ENCODE peak calls at places on chromosomes 11 and 22, in four cellular contexts. J is K562, U is GM12878, X is HepG2. B is an unnamed sample.

GRCh38 chr11:127859941-127860354 is 727.4 kb downstream of the ETS1 start:
- DNase-seq in X (no peak), J (no peak), U (no peak), B (no peak)

GRCh38 chr22:44884968-44885805 is 124.6 kb downstream of the PHF21B start:
- DNase-seq in J (no peak), X (peak), U (no peak), B (no peak)

GRCh38 chr11:112650568-112650967 is 310.7 kb upstream of the NCAM1 start:
- DNase-seq in U (no peak), X (no peak), J (no peak), B (no peak)

GRCh38 chr11:75350743-75351540 is 519 bp downstream of the ARRB1 start:
- DNase-seq in U (no peak), X (no peak), J (peak), B (peak)

GRCh38 chr11:62169935-62170334 is 20.1 kb upstream of the SCGB1D1 start:
- DNase-seq in X (no peak), J (no peak), U (no peak), B (no peak)

GRCh38 chr22:17698948-17699347 is 60.4 kb downstream of the BCL2L13 start:
- DNase-seq in U (no peak), X (no peak), J (no peak), B (no peak)

GRCh38 chr11:102761646-102762238 is 18.7 kb downstream of the MMP10 start:
- DNase-seq in X (no peak), J (no peak), U (no peak), B (no peak)

GRCh38 chr11:109970516-109971183 is 122.5 kb upstream of the ZC3H12C start:
- DNase-seq in X (no peak), J (no peak), U (peak), B (no peak)

GRCh38 chr22:49334976-49335375 is 492.7 kb downstream of the BRD1 start:
- DNase-seq in X (no peak), J (no peak), U (no peak), B (peak)

GRCh38 chr11:2788751-2789140 is 89.0 kb upstream of the KCNQ1OT1 start:
- DNase-seq in J (no peak), U (no peak), X (no peak), B (peak)

GRCh38 chr11:3838504-3838903 is 2.3 kb downstream of the RHOG start:
- DNase-seq in J (no peak), U (no peak), X (no peak), B (no peak)

GRCh38 chr22:29146101-29146560 is 59.6 kb upstream of the EMID1 start:
- DNase-seq in U (no peak), X (no peak), J (no peak), B (no peak)

GRCh38 chr11:66970808-66971442 is 4.2 kb upstream of the C11orf86 start:
- DNase-seq in X (peak), J (no peak), U (no peak), B (no peak)

GRCh38 chr11:74255741-74256369 is 55.6 kb downstream of the P4HA3 start:
- DNase-seq in X (peak), J (peak), U (no peak), B (peak)

GRCh38 chr11:117703209-117703608 is 93.8 kb downstream of the DSCAML1 start:
- DNase-seq in J (no peak), X (peak), U (no peak), B (no peak)

GRCh38 chr11:77669848-77670511 is 32.4 kb upstream of the CLNS1A start:
- DNase-seq in U (no peak), J (no peak), X (peak), B (no peak)

GRCh38 chr11:130070829-130071205 is 1.1 kb downstream of the APLP2 start:
- DNase-seq in X (no peak), U (no peak), J (no peak), B (no peak)

GRCh38 chr11:72058416-72059034 is 21.8 kb downstream of the NUMA1 start:
- DNase-seq in U (no peak), J (no peak), X (no peak), B (no peak)

DNA sequence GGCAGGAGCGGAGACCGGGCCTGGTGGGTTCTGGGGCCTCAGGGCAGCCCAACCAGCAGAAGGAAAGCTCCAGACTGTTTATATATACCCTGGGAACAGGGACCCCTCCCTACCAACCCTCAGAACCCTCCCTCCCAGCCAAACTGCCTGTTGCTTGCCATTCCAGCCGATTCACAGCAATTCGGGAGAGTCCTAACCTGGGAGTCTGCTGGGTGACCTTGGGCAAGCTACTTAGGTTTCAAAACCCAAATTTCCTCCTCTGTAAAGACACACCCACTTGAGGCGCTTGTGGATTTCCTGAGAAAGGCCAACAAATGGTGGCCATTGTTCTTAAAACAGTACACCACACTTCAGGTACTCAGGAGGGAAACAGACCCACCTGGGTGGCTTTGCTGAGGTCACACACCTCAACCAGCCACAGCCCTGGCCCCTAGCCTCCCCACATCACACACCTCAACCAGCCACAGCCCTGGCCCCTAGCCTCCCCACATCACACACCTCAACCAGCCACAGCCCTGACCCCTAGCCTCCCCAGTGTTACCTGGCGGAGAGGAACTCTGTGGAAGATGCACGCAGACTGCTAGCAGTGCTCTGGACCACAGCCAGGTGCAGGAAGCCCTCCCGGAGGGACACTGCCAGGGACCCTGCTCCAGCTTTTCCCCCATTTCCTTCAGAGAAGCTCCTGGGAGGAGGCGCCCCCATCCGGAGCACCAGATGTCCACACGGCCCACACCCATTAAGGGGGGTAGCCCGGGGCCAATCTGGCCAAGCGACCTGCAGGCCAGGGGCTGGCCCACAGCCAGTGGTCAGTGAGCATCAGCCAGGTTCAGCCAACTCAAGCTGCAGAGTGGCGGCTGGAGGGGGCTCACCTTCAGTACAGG is 6.2 kb downstream of the SHISA8 start:
- DNase-seq in X (no peak), J (no peak), U (no peak), B (no peak)
- TF ChIP-seq HDAC6 in X (no peak), J (no peak), U (no peak), B (no peak)

GRCh38 chr11:55942785-55943392 is 6.7 kb upstream of the OR5I1 start:
- DNase-seq in U (no peak), X (peak), J (peak), B (no peak)
- TF ChIP-seq HDAC6 in U (no peak), X (no peak), J (no peak), B (no peak)

DNA sequence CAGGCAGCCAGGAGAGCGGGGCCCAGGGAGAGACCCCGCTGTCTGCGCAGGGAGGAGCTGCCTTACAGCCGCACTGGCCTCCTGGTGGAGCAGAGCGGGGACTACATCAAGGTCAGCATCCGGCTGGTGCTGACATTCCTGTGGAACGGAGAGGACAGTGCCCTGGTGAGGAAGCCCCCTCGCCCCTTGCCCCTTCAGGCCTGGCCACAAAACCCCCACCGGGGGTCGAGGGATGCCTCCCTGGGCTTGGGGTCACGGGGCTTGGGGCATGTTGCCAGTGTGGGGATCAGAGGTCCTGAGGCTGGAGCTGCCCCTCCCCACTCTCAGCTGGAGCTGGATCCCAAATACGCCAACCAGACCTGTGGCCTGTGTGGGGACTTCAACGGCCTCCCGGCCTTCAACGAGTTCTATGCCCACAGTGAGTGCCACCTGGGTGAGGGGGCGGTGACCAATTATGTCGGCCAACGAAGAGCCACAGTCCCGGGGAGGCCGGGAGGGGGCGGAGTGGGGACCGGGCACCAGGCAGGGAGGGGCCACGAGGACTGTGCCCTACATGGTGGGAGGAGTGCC is 4.2 kb downstream of the MUC5B start:
- DNase-seq in X (no peak), J (peak), U (no peak), B (no peak)
- TF ChIP-seq HDAC6 in X (no peak), J (no peak), U (no peak), B (no peak)

DNA sequence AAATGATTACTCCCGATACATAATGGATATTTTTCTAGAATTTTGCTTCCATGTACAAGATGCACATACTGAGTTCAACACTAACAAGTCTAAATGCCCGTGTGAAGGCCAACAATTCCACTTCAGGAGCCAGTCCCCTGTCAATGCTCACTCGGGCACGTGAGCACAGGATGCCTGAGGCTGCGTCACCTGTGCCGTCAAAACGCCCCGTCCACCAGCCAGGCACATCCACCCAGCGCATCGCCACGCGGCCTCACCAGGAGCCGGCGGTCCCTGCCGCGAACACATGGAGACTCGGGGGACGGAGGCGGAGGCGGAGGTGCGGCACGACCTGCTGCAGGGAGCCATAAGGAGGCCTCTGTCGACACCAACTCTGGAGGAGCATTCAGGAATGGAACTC is 9.8 kb downstream of the TOLLIP start:
- DNase-seq in J (no peak), X (no peak), U (no peak), B (no peak)
- TF ChIP-seq HDAC6 in J (no peak), X (no peak), U (no peak), B (no peak)

GRCh38 chr11:44634401-44635281 is 69.2 kb downstream of the CD82 start:
- DNase-seq in J (peak), U (no peak), X (no peak), B (peak)

GRCh38 chr11:44632466-44633123 is 67.1 kb downstream of the CD82 start:
- DNase-seq in J (peak), X (peak), U (no peak), B (no peak)

GRCh38 chr11:44630511-44631210 is 65.2 kb downstream of the CD82 start:
- DNase-seq in U (no peak), X (no peak), J (no peak), B (no peak)

GRCh38 chr11:44631831-44632230 is 66.4 kb downstream of the CD82 start:
- DNase-seq in X (no peak), U (no peak), J (no peak), B (no peak)

GRCh38 chr11:44633641-44634040 is 68.2 kb downstream of the CD82 start:
- DNase-seq in J (no peak), U (no peak), X (no peak), B (no peak)
- TF ChIP-seq HDAC6 in J (no peak), U (no peak), X (no peak), B (no peak)

GRCh38 chr22:47018010-47018910 is 255.8 kb downstream of the TBC1D22A start:
- DNase-seq in J (no peak), U (no peak), X (no peak), B (no peak)
- TF ChIP-seq HDAC6 in J (no peak), U (no peak), X (no peak), B (no peak)

GRCh38 chr22:30305519-30305905 is 16.2 kb upstream of the CASTOR1 start:
- DNase-seq in U (peak), X (no peak), J (no peak), B (no peak)
- TF ChIP-seq HDAC6 in U (no peak), X (no peak), J (no peak), B (no peak)

GRCh38 chr11:69287968-69288882 is 5.7 kb upstream of the MYEOV start:
- DNase-seq in J (peak), X (peak), U (no peak), B (no peak)
- TF ChIP-seq HDAC6 in J (no peak), X (no peak), U (no peak), B (no peak)

DNA sequence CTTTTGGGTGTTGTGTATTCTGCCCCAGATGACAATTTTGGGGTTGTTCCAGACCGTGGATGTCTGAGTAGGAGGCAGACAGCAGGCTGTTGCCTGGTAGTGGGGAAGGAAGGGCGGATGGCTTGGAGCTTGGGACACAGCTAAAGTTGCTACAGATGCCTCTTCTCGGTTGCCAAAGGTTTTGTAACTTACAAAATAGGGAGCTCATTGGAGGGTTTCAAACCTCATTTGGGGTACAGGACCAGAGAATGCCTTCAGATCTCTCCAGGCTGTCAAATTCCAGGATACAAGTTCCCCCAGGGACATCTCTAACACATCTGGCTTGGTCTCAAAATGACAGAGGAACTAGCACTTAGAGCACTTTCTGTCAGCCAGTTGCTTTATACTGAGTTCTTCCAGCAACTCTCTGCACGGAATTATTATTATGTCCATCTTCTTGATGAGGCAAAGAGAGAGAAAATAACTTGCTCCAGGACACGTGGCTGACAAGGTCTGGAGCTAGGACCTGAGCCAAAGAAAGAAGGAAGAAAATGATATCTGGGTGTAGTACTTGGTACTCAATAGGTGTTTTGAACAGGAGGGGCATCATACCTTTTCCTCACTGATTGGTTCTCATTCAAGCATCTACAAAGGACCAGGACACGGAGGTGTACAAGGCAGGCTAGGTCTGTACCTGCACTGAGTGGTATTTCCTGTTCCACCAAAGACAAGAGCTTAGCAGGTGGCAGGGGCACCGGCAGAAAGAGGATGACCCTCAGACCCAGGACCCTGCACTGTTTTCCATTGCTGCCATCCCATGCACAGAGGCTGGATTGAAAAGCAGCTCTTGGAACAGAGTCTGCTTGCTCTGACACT is 55.9 kb downstream of the SLC1A2 start:
- DNase-seq in U (no peak), J (no peak), X (no peak), B (no peak)
- TF ChIP-seq HDAC6 in U (no peak), J (no peak), X (no peak), B (no peak)

GRCh38 chr11:111512296-111513239 is at the start of gene BTG4:
- DNase-seq in J (peak), X (no peak), U (no peak), B (peak)
- TF ChIP-seq HDAC6 in J (no peak), X (no peak), U (no peak), B (no peak)

B was measured in H1.